ENCODE peak calls at places on chromosomes 1 and 21, in ten cellular contexts. W is NCI-H524; V is T-helper 2 cell; F is nucleus accumbens; U is stimulated activated effector memory CD8-positive, alpha-beta T cell treated with anti-CD3 and anti-CD28 coated beads, Interleukin-12 subunit alpha, Interleukin-12 subunit beta, amount 100 ng/mL, for 72 hours; G is stimulated activated CD8-positive, alpha-beta memory T cell treated with anti-CD3 and anti-CD28 coated beads, Interleukin-12 subunit alpha, Interleukin-12 subunit beta, amount 100 ng/mL, for 1 hour; Q is neural crest cell; B is Kasumi-1; E is smooth muscle cell of the brain vasculature; S is GM03348. Y is an unnamed sample.
A peak's percentile ranks its signal among the peaks of the same experiment; 100 is the strongest.

GRCh38 chr21:36461918-36462486 is 17.9 kb downstream of the CLDN14 start:
- DNase-seq in U (no peak), Q (no peak), W (no peak), E (no peak), B (no peak), G (no peak), F (no peak), S (no peak), V (no peak), Y (no peak)

GRCh38 chr1:68339505-68339904 is 107.2 kb upstream of the WLS start:
- DNase-seq in S (peak; percentile 36), E (peak; percentile 13), Q (no peak), V (no peak), F (no peak), B (no peak), G (no peak), W (no peak), U (no peak), Y (no peak)

GRCh38 chr1:80498673-80499072 is 1302.1 kb upstream of the ADGRL2 start:
- DNase-seq in W (no peak), S (no peak), G (no peak), U (no peak), V (no peak), E (no peak), B (no peak), F (no peak), Q (no peak), Y (no peak)

GRCh38 chr1:187264995-187265602 is 436.4 kb downstream of the PLA2G4A start:
- DNase-seq in U (no peak), G (no peak), W (peak; percentile 73), Q (peak; percentile 18), V (peak; percentile 10), F (peak; percentile 18), S (no peak), B (peak; percentile 74), E (no peak), Y (peak; percentile 4)

GRCh38 chr1:93591291-93591832 is 90.3 kb downstream of the BCAR3 start:
- DNase-seq in W (no peak), U (no peak), Q (no peak), F (no peak), V (no peak), E (no peak), S (no peak), G (no peak), B (no peak), Y (peak; percentile 50)

GRCh38 chr1:195663549-195664280 is 944.5 kb downstream of the KCNT2 start:
- DNase-seq in E (no peak), V (no peak), U (no peak), F (no peak), W (no peak), S (peak; percentile 50), G (no peak), Q (no peak), B (no peak), Y (no peak)

GRCh38 chr1:41492341-41492848 is 7.9 kb upstream of the EDN2 start:
- DNase-seq in S (no peak), V (peak; percentile 56), Q (no peak), B (peak; percentile 51), G (no peak), E (no peak), F (no peak), W (no peak), U (peak; percentile 43), Y (peak; percentile 77)

GRCh38 chr21:44285547-44285992 is at the start of gene AIRE:
- DNase-seq in G (no peak), E (no peak), B (no peak), W (no peak), Q (no peak), F (no peak), V (no peak), U (no peak), S (peak; percentile 62), Y (no peak)

GRCh38 chr1:37797750-37798345 is 4.2 kb downstream of the MANEAL start:
- DNase-seq in E (no peak), W (no peak), V (no peak), G (no peak), F (no peak), S (peak; percentile 51), U (no peak), Q (no peak), B (no peak), Y (no peak)

Y was measured in NCI-H2029.